ENCODE peak calls at places on chromosomes 5 and 9, in nine cellular contexts. Q, W, M, H, A, U, L, I and R are unnamed samples. For H3K4me1 and H3K27me3, the result is how much of the 10 kb centered on the place peaks cover.

GRCh38 chr9:120996409-120996808 is 53.7 kb downstream of the C5 start:
- DNase-seq in Q (no peak), W (no peak), M (no peak), H (no peak), A (no peak), U (no peak), L (no peak), I (no peak), R (no peak)

GRCh38 chr5:149938272-149938671 is 6.3 kb downstream of the PDE6A start:
- DNase-seq in Q (no peak), W (peak), M (no peak), H (peak), A (no peak), U (no peak), L (peak), I (peak), R (peak)

GRCh38 chr9:81490605-81491331 is 198.6 kb downstream of the TLE1 start:
- DNase-seq in Q (no peak), W (peak), M (no peak), H (no peak), A (no peak), U (no peak), L (no peak), I (peak), R (no peak)

GRCh38 chr5:147822686-147823491 is 8.6 kb downstream of the SPINK1 start:
- DNase-seq in Q (peak), W (peak), M (peak), H (peak), A (no peak), U (no peak), L (peak), I (peak), R (peak)

GRCh38 chr5:1185652-1186350 is 15.6 kb upstream of the SLC6A19 start:
- DNase-seq in Q (no peak), W (no peak), M (no peak), H (peak), A (peak), U (no peak), L (no peak), I (no peak), R (no peak)

GRCh38 chr5:56264417-56265025 is 31.4 kb upstream of the ANKRD55 start:
- DNase-seq in Q (peak), W (peak), M (peak), H (no peak), A (no peak), U (no peak), L (no peak), I (peak), R (peak)

GRCh38 chr9:98690686-98691085 is 18.0 kb downstream of the GABBR2 start:
- DNase-seq in Q (no peak), W (no peak), M (no peak), H (no peak), A (no peak), U (no peak), L (no peak), I (no peak), R (no peak)

GRCh38 chr5:149931992-149932436 is 12.6 kb downstream of the PDE6A start:
- DNase-seq in Q (no peak), W (peak), M (no peak), H (no peak), A (no peak), U (no peak), L (peak), I (no peak), R (no peak)

GRCh38 chr5:162037431-162037830 is 30.1 kb upstream of the GABRG2 start:
- DNase-seq in Q (no peak), W (no peak), M (no peak), H (no peak), A (no peak), U (no peak), L (no peak), I (no peak), R (no peak)

GRCh38 chr5:175102717-175103116 is 341.3 kb downstream of the DRD1 start:
- DNase-seq in Q (no peak), W (no peak), M (no peak), H (no peak), A (no peak), U (no peak), L (no peak), I (no peak), R (no peak)

GRCh38 chr5:135451581-135452360 is at the start of gene TIFAB:
- DNase-seq in Q (no peak), W (no peak), M (no peak), H (no peak), A (no peak), U (no peak), L (no peak), I (no peak), R (no peak)

GRCh38 chr9:136550439-136551085 is 4.7 kb upstream of the NOTCH1 start:
- DNase-seq in Q (no peak), W (no peak), M (no peak), H (no peak), A (no peak), U (no peak), L (no peak), I (no peak), R (no peak)

GRCh38 chr9:14345586-14346237 is 31.8 kb upstream of the NFIB start:
- DNase-seq in Q (no peak), W (no peak), M (no peak), H (no peak), A (peak), U (no peak), L (no peak), I (no peak), R (no peak)

GRCh38 chr5:59351076-59351794 is 542.3 kb downstream of the PDE4D start:
- DNase-seq in Q (no peak), W (no peak), M (no peak), H (no peak), A (no peak), U (no peak), L (no peak), I (no peak), R (no peak)

GRCh38 chr5:137336565-137337120 is 162.5 kb downstream of the SPOCK1 start:
- DNase-seq in Q (no peak), W (no peak), M (no peak), H (no peak), A (no peak), U (no peak), L (no peak), I (peak), R (no peak)

GRCh38 chr9:113446323-113446740 is 17.2 kb upstream of the RGS3 start:
- DNase-seq in Q (peak), W (peak), M (peak), H (no peak), A (no peak), U (no peak), L (peak), I (peak), R (peak)

GRCh38 chr9:117268847-117269452 is 145.9 kb downstream of the ASTN2 start:
- DNase-seq in Q (no peak), W (no peak), M (no peak), H (no peak), A (no peak), U (no peak), L (no peak), I (no peak), R (no peak)

GRCh38 chr5:154642499-154643245 is 112.5 kb upstream of the LARP1 start:
- DNase-seq in Q (peak), W (peak), M (no peak), H (no peak), A (no peak), U (no peak), L (no peak), I (peak), R (peak)

GRCh38 chr5:7852988-7853387 is 2.1 kb upstream of the CFAP90 start:
- DNase-seq in Q (no peak), W (no peak), M (no peak), H (no peak), A (no peak), U (no peak), L (no peak), I (no peak), R (no peak)

GRCh38 chr9:20551236-20551635 is 71.1 kb downstream of the MLLT3 start:
- DNase-seq in Q (no peak), W (peak), M (no peak), H (no peak), A (no peak), U (no peak), L (no peak), I (no peak), R (no peak)

GRCh38 chr9:97811534-97812246 is 41.3 kb upstream of the FOXE1 start:
- DNase-seq in Q (no peak), W (peak), M (no peak), H (no peak), A (no peak), U (no peak), L (no peak), I (peak), R (peak)

GRCh38 chr9:16615451-16615850 is 255.0 kb downstream of the BNC2 start:
- DNase-seq in Q (no peak), W (no peak), M (no peak), H (no peak), A (no peak), U (no peak), L (no peak), I (no peak), R (no peak)

GRCh38 chr9:5551368-5551767 is 41.0 kb downstream of the PDCD1LG2 start:
- DNase-seq in Q (no peak), W (no peak), M (no peak), H (no peak), A (no peak), U (no peak), L (no peak), I (no peak), R (no peak)

GRCh38 chr9:119802621-119803020 is 433.4 kb upstream of the BRINP1 start:
- DNase-seq in Q (no peak), W (peak), M (no peak), H (peak), A (peak), U (no peak), L (no peak), I (peak), R (no peak)

GRCh38 chr5:1868886-1869285 is 13.8 kb downstream of the IRX4 start:
- DNase-seq in Q (no peak), W (no peak), M (no peak), H (no peak), A (peak), U (no peak), L (no peak), I (no peak), R (no peak)

GRCh38 chr9:73038613-73039012 is 85.8 kb upstream of the ALDH1A1 start:
- DNase-seq in Q (no peak), W (peak), M (no peak), H (peak), A (no peak), U (no peak), L (no peak), I (peak), R (no peak)

GRCh38 chr5:177469061-177469628 is 4.3 kb downstream of the DBN1 start:
- DNase-seq in Q (no peak), W (peak), M (no peak), H (no peak), A (peak), U (no peak), L (no peak), I (peak), R (no peak)

GRCh38 chr9:6777218-6777902 is 19.6 kb downstream of the KDM4C start:
- DNase-seq in Q (no peak), W (no peak), M (no peak), H (no peak), A (no peak), U (no peak), L (no peak), I (no peak), R (no peak)

GRCh38 chr9:13596383-13596970 is 317.0 kb upstream of the MPDZ start:
- DNase-seq in Q (no peak), W (no peak), M (no peak), H (no peak), A (no peak), U (no peak), L (no peak), I (no peak), R (no peak)

GRCh38 chr9:131739192-131739961 is 499 bp downstream of the RAPGEF1 start:
- DNase-seq in Q (peak), W (peak), M (peak), H (peak), A (peak), U (no peak), L (no peak), I (peak), R (no peak)

GRCh38 chr5:654071-654778 is 38.9 kb downstream of the TPPP start:
- DNase-seq in Q (no peak), W (no peak), M (no peak), H (no peak), A (no peak), U (no peak), L (no peak), I (no peak), R (no peak)

GRCh38 chr5:72167790-72168189 is 60.5 kb downstream of the MAP1B start:
- DNase-seq in Q (no peak), W (peak), M (no peak), H (no peak), A (no peak), U (no peak), L (no peak), I (peak), R (no peak)

DNA sequence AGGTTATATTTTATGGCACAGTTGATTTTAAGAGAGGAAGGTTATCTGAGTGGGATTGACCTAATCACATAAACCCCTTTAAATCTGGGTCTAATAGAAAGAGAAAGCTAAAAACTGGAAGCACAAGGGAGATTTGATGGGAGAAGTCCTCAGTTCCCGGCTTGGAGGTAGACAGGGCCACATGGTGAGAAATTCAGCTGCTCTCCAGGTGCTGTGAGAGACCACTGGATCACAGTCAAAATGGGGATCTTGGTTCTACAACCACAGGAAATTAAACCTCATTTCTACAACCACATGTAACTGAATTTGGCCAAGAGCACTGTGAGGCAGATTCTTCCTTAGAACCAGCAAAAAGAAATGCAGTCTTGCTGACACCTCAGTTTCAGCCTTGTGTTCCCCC is 2352.7 kb downstream of the MAT2B start:
- DNase-seq in Q (no peak), W (no peak), M (no peak), H (no peak), A (no peak), U (no peak), L (no peak), I (no peak), R (no peak)
- H3K4me1 ChIP-seq in Q (under half), W (under half), M (under half), H (under half), A (under half), U (under half), L (under half), I (under half), R (under half)

GRCh38 chr5:77957081-77957480 is 180.9 kb upstream of the TBCA start:
- DNase-seq in Q (no peak), W (no peak), M (no peak), H (no peak), A (no peak), U (no peak), L (no peak), I (no peak), R (no peak)
- H3K27me3 ChIP-seq in Q (under half), W (under half), M (under half), H (under half), A (under half), U (under half), L (under half), I (under half), R (under half)

DNA sequence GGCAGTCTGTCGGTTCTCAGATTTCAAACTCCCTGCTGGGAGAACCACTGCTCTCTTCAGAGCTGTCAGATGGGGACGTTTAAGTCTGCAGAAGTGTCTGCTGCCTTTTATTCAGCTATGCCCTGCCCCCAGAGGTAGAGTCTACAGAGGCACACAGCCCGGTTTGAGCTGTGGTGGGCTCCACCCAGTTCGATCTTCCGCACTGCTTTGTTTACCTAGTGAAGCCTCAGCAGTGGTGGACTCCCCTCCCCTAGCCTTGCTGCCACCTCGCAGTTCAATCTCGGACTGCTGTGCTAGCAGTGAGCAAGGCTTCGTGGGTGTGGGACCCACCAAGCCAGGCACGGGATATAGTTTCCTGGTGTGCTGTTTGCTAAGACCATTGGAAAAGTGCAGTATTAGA is 8.0 kb downstream of the SLC27A6 start:
- DNase-seq in Q (no peak), W (no peak), M (no peak), H (no peak), A (peak), U (no peak), L (no peak), I (no peak), R (no peak)
- H3K4me3 ChIP-seq in Q (no peak), W (no peak), M (no peak), H (no peak), A (no peak), U (no peak), L (no peak), I (no peak), R (no peak)

DNA sequence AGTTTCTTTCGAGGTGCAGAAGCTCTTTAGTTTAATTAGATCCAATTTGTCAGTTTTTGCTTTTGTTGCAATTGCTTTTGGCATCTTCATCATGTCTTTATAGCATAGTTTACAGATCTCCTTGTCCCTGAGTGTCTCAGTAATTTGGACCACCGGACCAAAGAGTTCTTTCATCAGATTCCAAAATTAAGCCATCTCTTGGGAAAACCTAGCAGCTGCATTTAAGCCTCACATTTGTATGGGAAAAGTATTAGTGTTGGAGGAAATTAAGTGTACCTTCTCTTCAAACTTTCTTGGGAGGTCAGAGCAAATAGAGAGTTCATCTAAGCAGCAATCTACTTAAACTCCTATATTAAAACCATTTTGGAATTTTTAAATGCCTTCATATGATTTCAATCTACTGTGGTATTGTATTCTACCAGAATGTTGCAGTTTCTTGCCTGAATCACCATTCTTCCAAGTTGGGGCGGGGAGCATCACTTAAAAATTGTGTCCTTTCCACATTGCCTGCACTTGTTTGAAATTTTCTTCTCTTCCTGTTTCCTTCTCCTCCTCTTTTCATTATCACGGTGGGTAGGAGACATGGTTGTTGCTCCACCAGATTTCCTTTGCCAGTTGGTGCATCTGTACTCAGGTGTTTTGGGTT is 97.3 kb upstream of the DAB2 start:
- DNase-seq in Q (no peak), W (peak), M (no peak), H (no peak), A (no peak), U (no peak), L (no peak), I (peak), R (no peak)
- H3K4me1 ChIP-seq in Q (under half), W (half or more), M (under half), H (under half), A (under half), U (under half), L (under half), I (under half), R (under half)

GRCh38 chr5:120479066-120479465 is 15.0 kb downstream of the PRR16 start:
- DNase-seq in Q (no peak), W (no peak), M (no peak), H (no peak), A (no peak), U (no peak), L (no peak), I (peak), R (no peak)
- H3K27me3 ChIP-seq in Q (under half), W (under half), M (under half), H (under half), A (under half), U (under half), L (under half), I (under half), R (under half)